ENCODE peak calls at places on chromosomes 7 and 10, in nine cellular contexts. Y is spleen; U is kidney; J is neural progenitor cell; P is CD8-positive, alpha-beta T cell; K is cardiac muscle cell; A is IMR-90; G is tibial artery; C is A549. L is an unnamed sample.

GRCh38 chr7:52586704-52587103 is 448.7 kb upstream of the POM121L12 start:
- DNase-seq in J (peak; percentile 71), U (no peak), Y (no peak), G (no peak), A (no peak), P (no peak), C (no peak), K (peak; percentile 7), L (peak; percentile 28)

GRCh38 chr7:102897856-102898531 is 14.8 kb upstream of the LRRC17 start:
- DNase-seq in A (no peak), Y (no peak), K (no peak), G (no peak), C (no peak), U (peak; percentile 39), J (no peak), P (no peak), L (no peak)

GRCh38 chr10:34530778-34531177 is 284.3 kb downstream of the PARD3 start:
- DNase-seq in U (no peak), G (no peak), P (no peak), C (no peak), A (no peak), Y (no peak), J (no peak), K (no peak), L (no peak)

GRCh38 chr7:2149672-2150444 is 82.9 kb downstream of the MAD1L1 start:
- DNase-seq in P (no peak), Y (no peak), A (no peak), K (no peak), J (no peak), U (peak; percentile 67), C (no peak), G (no peak), L (no peak)

GRCh38 chr7:84372712-84373111 is 178.1 kb upstream of the SEMA3A start:
- DNase-seq in K (no peak), G (no peak), J (no peak), Y (no peak), A (peak; percentile 52), U (no peak), P (no peak), C (no peak), L (no peak)

GRCh38 chr10:128943111-128943510 is 523.9 kb upstream of the MGMT start:
- DNase-seq in A (no peak), J (no peak), P (no peak), G (no peak), C (no peak), Y (no peak), U (no peak), K (no peak), L (no peak)

GRCh38 chr7:8536431-8536830 is 103.0 kb downstream of the NXPH1 start:
- DNase-seq in Y (no peak), J (no peak), A (no peak), G (no peak), C (no peak), U (no peak), P (no peak), K (peak; percentile 13), L (peak; percentile 33)

GRCh38 chr7:44633254-44634186 is 27.1 kb downstream of the OGDH start:
- DNase-seq in G (peak; percentile 76), P (no peak), J (no peak), K (no peak), C (no peak), Y (no peak), A (peak; percentile 97), U (no peak), L (no peak)

GRCh38 chr7:80186721-80187120 is 52.1 kb downstream of the GNAI1 start:
- DNase-seq in A (no peak), G (no peak), U (no peak), K (no peak), C (no peak), J (no peak), Y (no peak), P (no peak), L (no peak)

GRCh38 chr10:82267465-82267864 is 392.5 kb downstream of the NRG3 start:
- DNase-seq in K (no peak), U (no peak), C (no peak), P (no peak), A (no peak), Y (no peak), G (no peak), J (no peak), L (no peak)

GRCh38 chr10:69874464-69874863 is 72.8 kb downstream of the COL13A1 start:
- DNase-seq in G (no peak), C (peak; percentile 69), Y (no peak), P (no peak), J (no peak), A (peak; percentile 82), U (no peak), K (no peak), L (no peak)

GRCh38 chr10:35412900-35413491 is 76.7 kb downstream of the CCNY start:
- DNase-seq in C (no peak), Y (no peak), J (no peak), A (peak; percentile 61), U (no peak), P (no peak), K (no peak), G (no peak), L (no peak)

GRCh38 chr7:1532456-1533254 is 2.2 kb downstream of the MAFK start:
- DNase-seq in A (peak; percentile 96), K (no peak), C (peak; percentile 72), U (peak; percentile 94), Y (peak; percentile 90), G (peak; percentile 94), P (no peak), J (no peak), L (no peak)

GRCh38 chr7:100491192-100491578 is 7.5 kb downstream of the NYAP1 start:
- DNase-seq in U (no peak), C (no peak), J (no peak), P (no peak), Y (no peak), G (no peak), K (no peak), A (no peak), L (no peak)

GRCh38 chr7:135713836-135714470 is 14.0 kb downstream of the SLC13A4 start:
- DNase-seq in C (no peak), G (no peak), U (no peak), K (no peak), A (no peak), P (no peak), J (no peak), Y (no peak), L (no peak)
- H3K27ac ChIP-seq in C (peak overlapping the region; percentile 66), G (peak overlapping the region; percentile 78), U (no peak overlapping the region), K (no peak overlapping the region), A (peak overlapping the region; percentile 41), P (no peak overlapping the region), J (no peak overlapping the region), Y (no peak overlapping the region), L (no peak overlapping the region)

GRCh38 chr7:152672626-152673025 is 3.3 kb downstream of the XRCC2 start:
- DNase-seq in U (no peak), A (no peak), P (no peak), K (no peak), G (no peak), Y (no peak), C (no peak), J (no peak), L (no peak)
- H3K4me1 ChIP-seq in U (no peaks in the 10 kb centered on the region), A (no peaks in the 10 kb centered on the region), P (peaks cover 8% of the 10 kb centered on the region), K (peaks cover 9% of the 10 kb centered on the region), G (peaks cover 7% of the 10 kb centered on the region), Y (peaks cover 11% of the 10 kb centered on the region), C (peaks cover 4% of the 10 kb centered on the region), J (peaks cover 6% of the 10 kb centered on the region), L (peaks cover 15% of the 10 kb centered on the region)

DNA sequence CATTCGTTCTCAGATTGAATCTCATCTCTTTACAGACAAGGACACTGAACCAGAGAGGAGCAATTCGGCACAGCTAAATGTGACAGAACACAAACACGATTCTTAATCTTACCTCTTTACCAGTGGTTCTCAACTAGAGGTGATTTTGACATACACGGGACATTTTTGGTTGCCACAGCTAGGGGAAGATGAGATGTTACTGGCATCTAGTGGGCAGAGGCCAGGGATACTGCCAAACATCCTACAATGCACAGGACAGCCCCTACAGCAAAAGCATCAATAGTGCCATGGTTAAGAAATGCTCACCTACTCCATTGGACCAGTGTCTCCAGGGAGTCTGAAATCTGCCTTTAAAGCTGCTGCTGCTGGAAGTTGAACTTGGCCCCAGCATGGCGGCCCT is 27.3 kb downstream of the PDE1C start:
- DNase-seq in G (no peak), C (no peak), P (no peak), U (no peak), A (no peak), K (no peak), Y (no peak), J (no peak), L (no peak)
- TF ChIP-seq CTCF in G (no peak), C (peak; percentile 47), P (no peak), U (no peak), A (no peak), K (no peak), Y (no peak), J (no peak), L (no peak)

GRCh38 chr7:23024454-23024853 is 10.5 kb upstream of the HYCC1 start:
- DNase-seq in G (no peak), A (no peak), C (no peak), P (no peak), Y (no peak), U (no peak), J (no peak), K (no peak), L (no peak)

GRCh38 chr7:23020742-23021401 is 6.9 kb upstream of the HYCC1 start:
- DNase-seq in Y (no peak), J (no peak), G (peak; percentile 46), A (peak; percentile 88), K (no peak), U (no peak), C (no peak), P (no peak), L (no peak)

GRCh38 chr7:23022258-23022745 is 8.4 kb upstream of the HYCC1 start:
- DNase-seq in C (no peak), A (peak; percentile 95), U (peak; percentile 80), K (no peak), Y (no peak), G (no peak), J (no peak), P (no peak), L (no peak)

GRCh38 chr7:23021581-23021980 is 7.7 kb upstream of the HYCC1 start:
- DNase-seq in Y (no peak), U (no peak), K (no peak), A (no peak), G (no peak), J (no peak), P (no peak), C (no peak), L (no peak)

GRCh38 chr7:23022831-23023230 is 8.9 kb upstream of the HYCC1 start:
- DNase-seq in A (no peak), J (no peak), Y (no peak), G (no peak), K (no peak), U (no peak), C (no peak), P (no peak), L (no peak)
- H3K27ac ChIP-seq in A (peak overlapping the region; percentile 88), J (no peak overlapping the region), Y (peak overlapping the region; percentile 58), G (no peak overlapping the region), K (no peak overlapping the region), U (no peak overlapping the region), C (no peak overlapping the region), P (no peak overlapping the region), L (no peak overlapping the region)

GRCh38 chr10:13074562-13075451 is 25.2 kb upstream of the OPTN start:
- DNase-seq in P (no peak), U (peak; percentile 81), Y (peak; percentile 78), A (peak; percentile 60), G (peak; percentile 69), C (peak; percentile 81), J (peak; percentile 83), K (peak; percentile 83), L (peak; percentile 89)
- H3K4me1 ChIP-seq in P (no peaks in the 10 kb centered on the region), U (no peaks in the 10 kb centered on the region), Y (peaks cover 8% of the 10 kb centered on the region), A (no peaks in the 10 kb centered on the region), G (no peaks in the 10 kb centered on the region), C (no peaks in the 10 kb centered on the region), J (peaks cover 2% of the 10 kb centered on the region), K (no peaks in the 10 kb centered on the region), L (no peaks in the 10 kb centered on the region)